ENCODE peak calls at places on chromosomes 7 and 10, in nine cellular contexts. One of them, this sample, is unnamed.

GRCh38 chr10:97433430-97434001 is 7.5 kb downstream of the PGAM1 start:
- DNase-seq in GM13977: no peak
- DNase-seq in NCI-H187: no peak
- DNase-seq in Panc1: no peak
- DNase-seq in IMR-90: no peak
- DNase-seq in astrocyte of the spinal cord: no peak
- DNase-seq in neuronal stem cell: no peak
- DNase-seq in COR-L47: no peak
- DNase-seq in ACHN: peak
- DNase-seq in this sample: no peak

GRCh38 chr7:756928-757560 is 30.0 kb upstream of the PRKAR1B start:
- DNase-seq in GM13977: no peak
- DNase-seq in NCI-H187: no peak
- DNase-seq in Panc1: no peak
- DNase-seq in IMR-90: no peak
- DNase-seq in astrocyte of the spinal cord: no peak
- DNase-seq in neuronal stem cell: no peak
- DNase-seq in COR-L47: no peak
- DNase-seq in ACHN: no peak
- DNase-seq in this sample: no peak

GRCh38 chr7:134826105-134826504 is 46.7 kb downstream of the CALD1 start:
- DNase-seq in GM13977: no peak
- DNase-seq in NCI-H187: no peak
- DNase-seq in Panc1: no peak
- DNase-seq in IMR-90: peak
- DNase-seq in astrocyte of the spinal cord: peak
- DNase-seq in neuronal stem cell: no peak
- DNase-seq in COR-L47: no peak
- DNase-seq in ACHN: no peak
- DNase-seq in this sample: no peak

GRCh38 chr7:25884265-25884664 is 267.7 kb upstream of the NFE2L3 start:
- DNase-seq in GM13977: no peak
- DNase-seq in NCI-H187: no peak
- DNase-seq in Panc1: no peak
- DNase-seq in IMR-90: no peak
- DNase-seq in astrocyte of the spinal cord: no peak
- DNase-seq in neuronal stem cell: no peak
- DNase-seq in COR-L47: no peak
- DNase-seq in ACHN: no peak
- DNase-seq in this sample: no peak

GRCh38 chr10:1291178-1292090 is 235.2 kb downstream of the WDR37 start:
- DNase-seq in GM13977: no peak
- DNase-seq in NCI-H187: no peak
- DNase-seq in Panc1: no peak
- DNase-seq in IMR-90: no peak
- DNase-seq in astrocyte of the spinal cord: no peak
- DNase-seq in neuronal stem cell: no peak
- DNase-seq in COR-L47: no peak
- DNase-seq in ACHN: no peak
- DNase-seq in this sample: no peak

GRCh38 chr10:30587522-30588031 is 42.0 kb downstream of the LYZL2 start:
- DNase-seq in GM13977: peak
- DNase-seq in NCI-H187: no peak
- DNase-seq in Panc1: no peak
- DNase-seq in IMR-90: no peak
- DNase-seq in astrocyte of the spinal cord: no peak
- DNase-seq in neuronal stem cell: no peak
- DNase-seq in COR-L47: no peak
- DNase-seq in ACHN: no peak
- DNase-seq in this sample: no peak

GRCh38 chr10:13658864-13659685 is 72.3 kb downstream of the PRPF18 start:
- DNase-seq in GM13977: no peak
- DNase-seq in NCI-H187: no peak
- DNase-seq in Panc1: no peak
- DNase-seq in IMR-90: no peak
- DNase-seq in astrocyte of the spinal cord: no peak
- DNase-seq in neuronal stem cell: no peak
- DNase-seq in COR-L47: no peak
- DNase-seq in ACHN: no peak
- DNase-seq in this sample: no peak

GRCh38 chr10:33137356-33138007 is 179.5 kb upstream of the ITGB1 start:
- DNase-seq in GM13977: no peak
- DNase-seq in NCI-H187: no peak
- DNase-seq in Panc1: no peak
- DNase-seq in IMR-90: no peak
- DNase-seq in astrocyte of the spinal cord: no peak
- DNase-seq in neuronal stem cell: no peak
- DNase-seq in COR-L47: no peak
- DNase-seq in ACHN: no peak
- DNase-seq in this sample: no peak

GRCh38 chr7:85001493-85002345 is 185.1 kb downstream of the SEMA3D start:
- DNase-seq in GM13977: no peak
- DNase-seq in NCI-H187: no peak
- DNase-seq in Panc1: no peak
- DNase-seq in IMR-90: no peak
- DNase-seq in astrocyte of the spinal cord: no peak
- DNase-seq in neuronal stem cell: no peak
- DNase-seq in COR-L47: no peak
- DNase-seq in ACHN: no peak
- DNase-seq in this sample: no peak

GRCh38 chr10:86362566-86363183 is 3.9 kb downstream of the GRID1 start:
- DNase-seq in GM13977: no peak
- DNase-seq in NCI-H187: no peak
- DNase-seq in Panc1: no peak
- DNase-seq in IMR-90: no peak
- DNase-seq in astrocyte of the spinal cord: no peak
- DNase-seq in neuronal stem cell: no peak
- DNase-seq in COR-L47: no peak
- DNase-seq in ACHN: no peak
- DNase-seq in this sample: no peak

GRCh38 chr7:21497072-21497471 is 45.8 kb upstream of the DNAH11 start:
- DNase-seq in GM13977: no peak
- DNase-seq in NCI-H187: no peak
- DNase-seq in Panc1: no peak
- DNase-seq in IMR-90: peak
- DNase-seq in astrocyte of the spinal cord: peak
- DNase-seq in neuronal stem cell: no peak
- DNase-seq in COR-L47: no peak
- DNase-seq in ACHN: no peak
- DNase-seq in this sample: no peak

GRCh38 chr10:126397166-126397565 is 8.9 kb upstream of the ADAM12 start:
- DNase-seq in GM13977: no peak
- DNase-seq in NCI-H187: no peak
- DNase-seq in Panc1: no peak
- DNase-seq in IMR-90: no peak
- DNase-seq in astrocyte of the spinal cord: no peak
- DNase-seq in neuronal stem cell: no peak
- DNase-seq in COR-L47: no peak
- DNase-seq in ACHN: no peak
- DNase-seq in this sample: no peak

GRCh38 chr7:45921381-45921698 is 268 bp upstream of the IGFBP3 start:
- DNase-seq in GM13977: no peak
- DNase-seq in NCI-H187: no peak
- DNase-seq in Panc1: no peak
- DNase-seq in IMR-90: no peak
- DNase-seq in astrocyte of the spinal cord: peak
- DNase-seq in neuronal stem cell: peak
- DNase-seq in COR-L47: peak
- DNase-seq in ACHN: no peak
- DNase-seq in this sample: no peak

GRCh38 chr7:140230862-140231778 is 54.3 kb upstream of the KDM7A start:
- DNase-seq in GM13977: peak
- DNase-seq in NCI-H187: no peak
- DNase-seq in Panc1: no peak
- DNase-seq in IMR-90: peak
- DNase-seq in astrocyte of the spinal cord: peak
- DNase-seq in neuronal stem cell: peak
- DNase-seq in COR-L47: peak
- DNase-seq in ACHN: peak
- DNase-seq in this sample: peak

GRCh38 chr7:134182078-134182477 is 54.9 kb downstream of the LRGUK start:
- DNase-seq in GM13977: no peak
- DNase-seq in NCI-H187: no peak
- DNase-seq in Panc1: no peak
- DNase-seq in IMR-90: no peak
- DNase-seq in astrocyte of the spinal cord: no peak
- DNase-seq in neuronal stem cell: no peak
- DNase-seq in COR-L47: no peak
- DNase-seq in ACHN: no peak
- DNase-seq in this sample: no peak

GRCh38 chr10:119595134-119595714 is 1.5 kb downstream of the TIAL1 start:
- DNase-seq in GM13977: no peak
- DNase-seq in NCI-H187: no peak
- DNase-seq in Panc1: no peak
- DNase-seq in IMR-90: peak
- DNase-seq in astrocyte of the spinal cord: peak
- DNase-seq in neuronal stem cell: peak
- DNase-seq in COR-L47: no peak
- DNase-seq in ACHN: peak
- DNase-seq in this sample: no peak

GRCh38 chr10:7908541-7909210 is 90.4 kb downstream of the TAF3 start:
- DNase-seq in GM13977: no peak
- DNase-seq in NCI-H187: peak
- DNase-seq in Panc1: no peak
- DNase-seq in IMR-90: peak
- DNase-seq in astrocyte of the spinal cord: no peak
- DNase-seq in neuronal stem cell: no peak
- DNase-seq in COR-L47: no peak
- DNase-seq in ACHN: no peak
- DNase-seq in this sample: no peak

GRCh38 chr7:34042406-34042805 is 137.1 kb downstream of the BMPER start:
- DNase-seq in GM13977: no peak
- DNase-seq in NCI-H187: no peak
- DNase-seq in Panc1: no peak
- DNase-seq in IMR-90: peak
- DNase-seq in astrocyte of the spinal cord: no peak
- DNase-seq in neuronal stem cell: no peak
- DNase-seq in COR-L47: no peak
- DNase-seq in ACHN: no peak
- DNase-seq in this sample: no peak

GRCh38 chr7:143049380-143049779 is 2.8 kb upstream of the OR6V1 start:
- DNase-seq in GM13977: no peak
- DNase-seq in NCI-H187: no peak
- DNase-seq in Panc1: no peak
- DNase-seq in IMR-90: no peak
- DNase-seq in astrocyte of the spinal cord: no peak
- DNase-seq in neuronal stem cell: no peak
- DNase-seq in COR-L47: no peak
- DNase-seq in ACHN: no peak
- DNase-seq in this sample: no peak

GRCh38 chr10:4243651-4244050 is 458.6 kb upstream of the KLF6 start:
- DNase-seq in GM13977: no peak
- DNase-seq in NCI-H187: no peak
- DNase-seq in Panc1: peak
- DNase-seq in IMR-90: peak
- DNase-seq in astrocyte of the spinal cord: peak
- DNase-seq in neuronal stem cell: no peak
- DNase-seq in COR-L47: no peak
- DNase-seq in ACHN: peak
- DNase-seq in this sample: no peak

GRCh38 chr10:24246365-24246764 is 37.4 kb downstream of the KIAA1217 start:
- DNase-seq in GM13977: no peak
- DNase-seq in NCI-H187: no peak
- DNase-seq in Panc1: no peak
- DNase-seq in IMR-90: no peak
- DNase-seq in astrocyte of the spinal cord: no peak
- DNase-seq in neuronal stem cell: no peak
- DNase-seq in COR-L47: no peak
- DNase-seq in ACHN: no peak
- DNase-seq in this sample: no peak

GRCh38 chr10:97762816-97763215 is 9.0 kb downstream of the SFRP5 start:
- DNase-seq in GM13977: no peak
- DNase-seq in NCI-H187: no peak
- DNase-seq in Panc1: no peak
- DNase-seq in IMR-90: no peak
- DNase-seq in astrocyte of the spinal cord: peak
- DNase-seq in neuronal stem cell: peak
- DNase-seq in COR-L47: no peak
- DNase-seq in ACHN: no peak
- DNase-seq in this sample: no peak

GRCh38 chr10:33336606-33337334 is 2.3 kb upstream of the NRP1 start:
- DNase-seq in GM13977: peak
- DNase-seq in NCI-H187: no peak
- DNase-seq in Panc1: no peak
- DNase-seq in IMR-90: no peak
- DNase-seq in astrocyte of the spinal cord: peak
- DNase-seq in neuronal stem cell: peak
- DNase-seq in COR-L47: no peak
- DNase-seq in ACHN: no peak
- DNase-seq in this sample: no peak